ENCODE peak calls at places on chromosome 13, in seven cellular contexts. N is effector memory CD4-positive, alpha-beta T cell; E is uterus; U is WTC11; M is IMR-90; W is NCI-H2081; F is mucosa of descending colon. J is an unnamed sample.
A peak's percentile ranks its signal among the peaks of the same experiment; 100 is the strongest.

GRCh38 chr13:20702945-20703784 is at the start of gene IL17D:
- DNase-seq in N (no peak), E (no peak), U (peak; percentile 45), M (no peak), W (no peak), F (peak; percentile 60), J (peak; percentile 30)

GRCh38 chr13:46168341-46168740 is 13.6 kb downstream of the LCP1 start:
- DNase-seq in N (peak; percentile 50), E (peak; percentile 66), U (no peak), M (no peak), W (no peak), F (no peak), J (no peak)

GRCh38 chr13:75870397-75870801 is 234.3 kb downstream of the LMO7 start:
- DNase-seq in N (no peak), E (no peak), U (no peak), M (peak; percentile 20), W (peak; percentile 17), F (no peak), J (peak; percentile 17)

GRCh38 chr13:59480857-59481256 is 682.9 kb downstream of the DIAPH3 start:
- DNase-seq in N (no peak), E (no peak), U (no peak), M (no peak), W (no peak), F (no peak), J (no peak)

GRCh38 chr13:66635526-66635925 is 594.6 kb downstream of the PCDH9 start:
- DNase-seq in N (no peak), E (no peak), U (no peak), M (peak; percentile 93), W (no peak), F (no peak), J (no peak)

GRCh38 chr13:93794197-93794885 is 567.7 kb downstream of the GPC6 start:
- DNase-seq in N (no peak), E (no peak), U (no peak), M (peak; percentile 42), W (no peak), F (no peak), J (peak; percentile 43)

GRCh38 chr13:99104396-99104795 is 96.3 kb upstream of the UBAC2 start:
- DNase-seq in N (no peak), E (no peak), U (no peak), M (no peak), W (no peak), F (no peak), J (no peak)

GRCh38 chr13:108194435-108194936 is 20.9 kb downstream of the LIG4 start:
- DNase-seq in N (no peak), E (no peak), U (no peak), M (no peak), W (no peak), F (no peak), J (no peak)

GRCh38 chr13:46530084-46530935 is 22.7 kb upstream of the LRCH1 start:
- DNase-seq in N (no peak), E (no peak), U (no peak), M (peak; percentile 54), W (no peak), F (no peak), J (no peak)

GRCh38 chr13:51806571-51806970 is 2.6 kb upstream of the DHRS12 start:
- DNase-seq in N (no peak), E (no peak), U (no peak), M (peak; percentile 34), W (no peak), F (no peak), J (no peak)

GRCh38 chr13:39353988-39354387 is 249.0 kb downstream of the LHFPL6 start:
- DNase-seq in N (no peak), E (no peak), U (no peak), M (peak; percentile 65), W (no peak), F (no peak), J (no peak)

GRCh38 chr13:39816936-39817335 is 161.5 kb downstream of the COG6 start:
- DNase-seq in N (no peak), E (no peak), U (no peak), M (no peak), W (no peak), F (no peak), J (no peak)